ENCODE peak calls at places on chromosomes 5 and 9, in seven cellular contexts. One of them, this sample, is unnamed.

GRCh38 chr5:19584131-19584530 is 403.9 kb downstream of the CDH18 start:
- DNase-seq in upper lobe of left lung: no peak
- DNase-seq in sigmoid colon: no peak
- DNase-seq in ovary: no peak
- DNase-seq in stomach: no peak
- DNase-seq in transverse colon: no peak
- DNase-seq in GM12878: no peak
- DNase-seq in this sample: no peak

GRCh38 chr9:84697042-84697441 is 27.5 kb downstream of the NTRK2 start:
- DNase-seq in upper lobe of left lung: no peak
- DNase-seq in sigmoid colon: no peak
- DNase-seq in ovary: no peak
- DNase-seq in stomach: no peak
- DNase-seq in transverse colon: no peak
- DNase-seq in GM12878: no peak
- DNase-seq in this sample: no peak

GRCh38 chr9:86097510-86098224 is 1.7 kb downstream of the GOLM1 start:
- DNase-seq in upper lobe of left lung: no peak
- DNase-seq in sigmoid colon: no peak
- DNase-seq in ovary: no peak
- DNase-seq in stomach: no peak
- DNase-seq in transverse colon: peak; percentile 33
- DNase-seq in GM12878: no peak
- DNase-seq in this sample: no peak

GRCh38 chr9:137772281-137772873 is 105.2 kb upstream of the CACNA1B start:
- DNase-seq in upper lobe of left lung: no peak
- DNase-seq in sigmoid colon: peak; percentile 26
- DNase-seq in ovary: no peak
- DNase-seq in stomach: no peak
- DNase-seq in transverse colon: no peak
- DNase-seq in GM12878: no peak
- DNase-seq in this sample: no peak

GRCh38 chr5:4083591-4084337 is 488.1 kb downstream of the IRX1 start:
- DNase-seq in upper lobe of left lung: no peak
- DNase-seq in sigmoid colon: no peak
- DNase-seq in ovary: no peak
- DNase-seq in stomach: no peak
- DNase-seq in transverse colon: no peak
- DNase-seq in GM12878: no peak
- DNase-seq in this sample: no peak

GRCh38 chr9:33858346-33858869 is 41.4 kb downstream of the UBE2R2 start:
- DNase-seq in upper lobe of left lung: no peak
- DNase-seq in sigmoid colon: no peak
- DNase-seq in ovary: no peak
- DNase-seq in stomach: no peak
- DNase-seq in transverse colon: no peak
- DNase-seq in GM12878: no peak
- DNase-seq in this sample: no peak

GRCh38 chr5:3660630-3661029 is 65.0 kb downstream of the IRX1 start:
- DNase-seq in upper lobe of left lung: no peak
- DNase-seq in sigmoid colon: no peak
- DNase-seq in ovary: no peak
- DNase-seq in stomach: no peak
- DNase-seq in transverse colon: no peak
- DNase-seq in GM12878: no peak
- DNase-seq in this sample: no peak

GRCh38 chr5:1952456-1953099 is 69.9 kb upstream of the IRX4 start:
- DNase-seq in upper lobe of left lung: no peak
- DNase-seq in sigmoid colon: no peak
- DNase-seq in ovary: no peak
- DNase-seq in stomach: no peak
- DNase-seq in transverse colon: no peak
- DNase-seq in GM12878: no peak
- DNase-seq in this sample: no peak

GRCh38 chr5:55829956-55830355 is 21.2 kb upstream of the IL31RA start:
- DNase-seq in upper lobe of left lung: no peak
- DNase-seq in sigmoid colon: no peak
- DNase-seq in ovary: no peak
- DNase-seq in stomach: no peak
- DNase-seq in transverse colon: no peak
- DNase-seq in GM12878: peak; percentile 7
- DNase-seq in this sample: no peak

GRCh38 chr9:35110327-35110758 is 5.3 kb downstream of the ATOSB start:
- DNase-seq in upper lobe of left lung: no peak
- DNase-seq in sigmoid colon: no peak
- DNase-seq in ovary: peak; percentile 46
- DNase-seq in stomach: peak; percentile 26
- DNase-seq in transverse colon: no peak
- DNase-seq in GM12878: no peak
- DNase-seq in this sample: peak; percentile 79

GRCh38 chr5:124664287-124664686 is 82.2 kb downstream of the ZNF608 start:
- DNase-seq in upper lobe of left lung: no peak
- DNase-seq in sigmoid colon: no peak
- DNase-seq in ovary: no peak
- DNase-seq in stomach: no peak
- DNase-seq in transverse colon: no peak
- DNase-seq in GM12878: no peak
- DNase-seq in this sample: no peak

GRCh38 chr5:157862183-157862851 is 3.4 kb upstream of the CLINT1 start:
- DNase-seq in upper lobe of left lung: no peak
- DNase-seq in sigmoid colon: no peak
- DNase-seq in ovary: no peak
- DNase-seq in stomach: no peak
- DNase-seq in transverse colon: no peak
- DNase-seq in GM12878: no peak
- DNase-seq in this sample: no peak

GRCh38 chr5:863244-863805 is 12.5 kb upstream of the ZDHHC11 start:
- DNase-seq in upper lobe of left lung: no peak
- DNase-seq in sigmoid colon: no peak
- DNase-seq in ovary: no peak
- DNase-seq in stomach: no peak
- DNase-seq in transverse colon: no peak
- DNase-seq in GM12878: no peak
- DNase-seq in this sample: no peak

GRCh38 chr9:134539613-134540012 is 102.0 kb upstream of the COL5A1 start:
- DNase-seq in upper lobe of left lung: no peak
- DNase-seq in sigmoid colon: no peak
- DNase-seq in ovary: no peak
- DNase-seq in stomach: no peak
- DNase-seq in transverse colon: no peak
- DNase-seq in GM12878: no peak
- DNase-seq in this sample: no peak

DNA sequence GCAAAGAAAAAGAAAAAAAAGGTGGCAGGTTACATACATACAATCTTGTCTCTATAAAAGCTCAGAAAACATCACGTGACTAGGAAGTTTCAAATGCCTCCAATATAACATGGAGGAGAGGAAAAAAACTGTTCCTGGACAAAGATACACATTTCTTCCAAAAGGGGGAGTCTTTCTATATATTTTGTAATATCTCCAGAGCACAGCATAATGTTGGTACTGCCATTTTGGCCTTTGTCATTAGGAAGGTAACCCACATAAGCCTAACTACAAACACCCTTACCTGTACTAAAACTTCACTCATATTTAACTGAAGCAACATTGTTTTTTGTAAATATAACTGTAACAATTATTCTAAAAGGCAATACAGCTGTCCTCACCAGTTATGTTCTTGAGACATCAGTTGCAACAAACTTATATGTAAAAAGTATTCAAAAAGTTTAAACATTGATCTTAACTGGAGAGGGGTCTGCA is 1.2 kb upstream of the BTF3 start:
- DNase-seq in upper lobe of left lung: no peak
- DNase-seq in sigmoid colon: no peak
- DNase-seq in ovary: no peak
- DNase-seq in stomach: no peak
- DNase-seq in transverse colon: no peak
- DNase-seq in GM12878: no peak
- DNase-seq in this sample: no peak
- TF ChIP-seq EP300 in upper lobe of left lung: no peak
- TF ChIP-seq EP300 in sigmoid colon: no peak
- TF ChIP-seq EP300 in ovary: no peak
- TF ChIP-seq EP300 in stomach: no peak
- TF ChIP-seq EP300 in transverse colon: no peak
- TF ChIP-seq EP300 in GM12878: no peak
- TF ChIP-seq EP300 in this sample: no peak

GRCh38 chr5:120683580-120683979 is 219.5 kb downstream of the PRR16 start:
- DNase-seq in upper lobe of left lung: no peak
- DNase-seq in sigmoid colon: no peak
- DNase-seq in ovary: no peak
- DNase-seq in stomach: no peak
- DNase-seq in transverse colon: no peak
- DNase-seq in GM12878: no peak
- DNase-seq in this sample: no peak
- TF ChIP-seq EP300 in upper lobe of left lung: no peak
- TF ChIP-seq EP300 in sigmoid colon: no peak
- TF ChIP-seq EP300 in ovary: no peak
- TF ChIP-seq EP300 in stomach: no peak
- TF ChIP-seq EP300 in transverse colon: no peak
- TF ChIP-seq EP300 in GM12878: no peak
- TF ChIP-seq EP300 in this sample: no peak

GRCh38 chr5:31361234-31361633 is 167.7 kb downstream of the CDH6 start:
- DNase-seq in upper lobe of left lung: no peak
- DNase-seq in sigmoid colon: peak; percentile 77
- DNase-seq in ovary: no peak
- DNase-seq in stomach: no peak
- DNase-seq in transverse colon: no peak
- DNase-seq in GM12878: no peak
- DNase-seq in this sample: no peak
- TF ChIP-seq EP300 in upper lobe of left lung: no peak
- TF ChIP-seq EP300 in sigmoid colon: peak; percentile 65
- TF ChIP-seq EP300 in ovary: no peak
- TF ChIP-seq EP300 in stomach: no peak
- TF ChIP-seq EP300 in transverse colon: peak; percentile 59
- TF ChIP-seq EP300 in GM12878: no peak
- TF ChIP-seq EP300 in this sample: no peak

GRCh38 chr5:173016621-173017046 is 33.1 kb downstream of the ATP6V0E1 start:
- DNase-seq in upper lobe of left lung: no peak
- DNase-seq in sigmoid colon: peak; percentile 74
- DNase-seq in ovary: no peak
- DNase-seq in stomach: no peak
- DNase-seq in transverse colon: no peak
- DNase-seq in GM12878: no peak
- DNase-seq in this sample: peak; percentile 23

GRCh38 chr5:173020643-173021042 is 35.5 kb upstream of the CREBRF start:
- DNase-seq in upper lobe of left lung: no peak
- DNase-seq in sigmoid colon: peak; percentile 77
- DNase-seq in ovary: peak; percentile 36
- DNase-seq in stomach: no peak
- DNase-seq in transverse colon: no peak
- DNase-seq in GM12878: no peak
- DNase-seq in this sample: peak; percentile 16

GRCh38 chr5:173018352-173018751 is 34.8 kb downstream of the ATP6V0E1 start:
- DNase-seq in upper lobe of left lung: no peak
- DNase-seq in sigmoid colon: no peak
- DNase-seq in ovary: no peak
- DNase-seq in stomach: no peak
- DNase-seq in transverse colon: no peak
- DNase-seq in GM12878: no peak
- DNase-seq in this sample: no peak

GRCh38 chr5:173016069-173016455 is 32.5 kb downstream of the ATP6V0E1 start:
- DNase-seq in upper lobe of left lung: no peak
- DNase-seq in sigmoid colon: no peak
- DNase-seq in ovary: no peak
- DNase-seq in stomach: no peak
- DNase-seq in transverse colon: no peak
- DNase-seq in GM12878: no peak
- DNase-seq in this sample: no peak

DNA sequence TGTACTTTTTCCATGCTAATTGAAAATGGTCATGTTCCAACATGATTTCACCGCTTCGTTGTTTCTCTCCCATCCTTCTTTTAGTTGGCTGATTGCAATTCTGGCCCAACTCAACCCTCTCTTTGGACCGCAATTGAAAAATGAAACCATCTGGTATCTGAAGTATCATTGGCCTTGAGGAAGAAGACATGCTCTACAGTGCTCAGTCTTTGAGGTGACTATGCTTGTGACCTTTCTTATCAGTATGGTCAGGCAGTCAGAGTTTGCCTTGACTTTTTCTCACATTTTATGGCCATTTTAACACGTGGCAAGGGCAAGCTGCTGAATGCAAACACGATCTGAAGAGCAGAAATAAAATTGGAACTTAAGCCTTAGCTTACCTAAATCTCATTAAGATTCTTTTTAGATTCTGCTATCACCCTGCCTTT is 36.0 kb upstream of the CREBRF start:
- DNase-seq in upper lobe of left lung: no peak
- DNase-seq in sigmoid colon: no peak
- DNase-seq in ovary: no peak
- DNase-seq in stomach: no peak
- DNase-seq in transverse colon: no peak
- DNase-seq in GM12878: no peak
- DNase-seq in this sample: no peak
- TF ChIP-seq EP300 in upper lobe of left lung: no peak
- TF ChIP-seq EP300 in sigmoid colon: no peak
- TF ChIP-seq EP300 in ovary: no peak
- TF ChIP-seq EP300 in stomach: no peak
- TF ChIP-seq EP300 in transverse colon: no peak
- TF ChIP-seq EP300 in GM12878: no peak
- TF ChIP-seq EP300 in this sample: no peak

GRCh38 chr5:128384068-128384467 is 154.0 kb downstream of the FBN2 start:
- DNase-seq in upper lobe of left lung: no peak
- DNase-seq in sigmoid colon: no peak
- DNase-seq in ovary: no peak
- DNase-seq in stomach: no peak
- DNase-seq in transverse colon: no peak
- DNase-seq in GM12878: no peak
- DNase-seq in this sample: no peak

GRCh38 chr5:128378196-128378595 is 159.8 kb downstream of the FBN2 start:
- DNase-seq in upper lobe of left lung: no peak
- DNase-seq in sigmoid colon: no peak
- DNase-seq in ovary: no peak
- DNase-seq in stomach: no peak
- DNase-seq in transverse colon: no peak
- DNase-seq in GM12878: no peak
- DNase-seq in this sample: no peak

GRCh38 chr5:128376577-128376976 is 161.5 kb downstream of the FBN2 start:
- DNase-seq in upper lobe of left lung: no peak
- DNase-seq in sigmoid colon: no peak
- DNase-seq in ovary: no peak
- DNase-seq in stomach: no peak
- DNase-seq in transverse colon: no peak
- DNase-seq in GM12878: no peak
- DNase-seq in this sample: no peak

GRCh38 chr5:128380324-128380723 is 157.7 kb downstream of the FBN2 start:
- DNase-seq in upper lobe of left lung: no peak
- DNase-seq in sigmoid colon: no peak
- DNase-seq in ovary: no peak
- DNase-seq in stomach: no peak
- DNase-seq in transverse colon: no peak
- DNase-seq in GM12878: no peak
- DNase-seq in this sample: no peak

GRCh38 chr5:128378636-128379035 is 159.4 kb downstream of the FBN2 start:
- DNase-seq in upper lobe of left lung: no peak
- DNase-seq in sigmoid colon: no peak
- DNase-seq in ovary: no peak
- DNase-seq in stomach: no peak
- DNase-seq in transverse colon: no peak
- DNase-seq in GM12878: no peak
- DNase-seq in this sample: no peak
- TF ChIP-seq EP300 in upper lobe of left lung: no peak
- TF ChIP-seq EP300 in sigmoid colon: no peak
- TF ChIP-seq EP300 in ovary: no peak
- TF ChIP-seq EP300 in stomach: no peak
- TF ChIP-seq EP300 in transverse colon: no peak
- TF ChIP-seq EP300 in GM12878: no peak
- TF ChIP-seq EP300 in this sample: no peak

This sample was measured in suprapubic skin.